ENCODE peak calls at places on chromosome 6, in seven cellular contexts. T is HCEC 1CT, J is substantia nigra, R is heart left ventricle, O is astrocyte of the spinal cord, Y is GOT3, N is sciatic nerve. Z is an unnamed sample.

GRCh38 chr6:40185486-40185885 is 251.2 kb upstream of the MOCS1 start:
- DNase-seq in R (no peak), O (no peak), T (no peak), J (no peak), N (no peak), Y (no peak), Z (no peak)

GRCh38 chr6:157987788-157988699 is 6.4 kb downstream of the SYNJ2 start:
- DNase-seq in Y (no peak), T (no peak), N (no peak), J (no peak), R (no peak), O (no peak), Z (no peak)

GRCh38 chr6:134910596-134910935 is 39.3 kb downstream of the ALDH8A1 start:
- DNase-seq in R (no peak), O (no peak), Y (no peak), N (no peak), J (no peak), T (no peak), Z (no peak)

GRCh38 chr6:41348934-41349333 is 13.5 kb downstream of the NCR2 start:
- DNase-seq in Y (no peak), O (no peak), T (no peak), N (no peak), J (no peak), R (no peak), Z (no peak)

GRCh38 chr6:35202066-35202546 is 11.7 kb upstream of the SCUBE3 start:
- DNase-seq in R (peak; percentile 63), N (no peak), T (no peak), Y (no peak), J (no peak), O (no peak), Z (no peak)

GRCh38 chr6:168971549-168971948 is 282.1 kb downstream of the THBS2 start:
- DNase-seq in J (no peak), Y (no peak), N (no peak), O (no peak), T (no peak), R (no peak), Z (no peak)

GRCh38 chr6:166446567-166447065 is 63.9 kb upstream of the MPC1 start:
- DNase-seq in N (no peak), J (no peak), Y (no peak), T (no peak), O (no peak), R (no peak), Z (no peak)

GRCh38 chr6:118771253-118771652 is 119.9 kb upstream of the CEP85L start:
- DNase-seq in T (no peak), N (no peak), O (no peak), J (no peak), R (no peak), Y (no peak), Z (no peak)

GRCh38 chr6:30013296-30013922 is 47.7 kb upstream of the POLR1H start:
- DNase-seq in J (no peak), N (no peak), R (peak; percentile 62), T (no peak), Y (no peak), O (no peak), Z (peak; percentile 53)

GRCh38 chr6:139240161-139241010 is 51.4 kb downstream of the TXLNB start:
- DNase-seq in Y (no peak), J (no peak), T (peak; percentile 54), R (peak; percentile 51), O (peak; percentile 93), N (no peak), Z (no peak)

GRCh38 chr6:165218816-165219215 is 90.6 kb downstream of the C6orf118 start:
- DNase-seq in J (no peak), N (no peak), O (no peak), Y (no peak), T (peak; percentile 67), R (no peak), Z (no peak)

GRCh38 chr6:116507324-116507723 is 4.1 kb upstream of the CALHM5 start:
- DNase-seq in N (no peak), J (no peak), R (no peak), Y (no peak), O (peak; percentile 54), T (peak; percentile 64), Z (no peak)

GRCh38 chr6:37170273-37171140 is 555 bp downstream of the PIM1 start:
- DNase-seq in Y (no peak), O (no peak), N (peak; percentile 71), J (no peak), R (peak; percentile 68), T (peak; percentile 29), Z (peak; percentile 58)

GRCh38 chr6:79750806-79751205 is 119.7 kb downstream of the SH3BGRL2 start:
- DNase-seq in T (no peak), J (no peak), R (no peak), Y (no peak), O (peak; percentile 49), N (no peak), Z (no peak)

GRCh38 chr6:129748212-129748900 is 38.4 kb upstream of the ARHGAP18 start:
- DNase-seq in N (no peak), T (peak; percentile 47), O (peak; percentile 78), J (no peak), Y (no peak), R (peak; percentile 31), Z (peak; percentile 67)